ENCODE peak calls at places on chromosome 22, in eight cellular contexts. S, F, D, W, O, P, X and Q are unnamed samples.

GRCh38 chr22:31144223-31144622 is 3.9 kb upstream of the PLA2G3 start:
- DNase-seq in S (no peak), D (no peak), W (no peak), O (no peak), P (no peak), F (peak), X (no peak), Q (no peak)

GRCh38 chr22:19867617-19868016 is 12.9 kb upstream of the GNB1L start:
- DNase-seq in W (no peak), D (no peak), S (no peak), O (no peak), X (no peak), F (no peak), P (no peak), Q (no peak)

GRCh38 chr22:38455530-38456271 is 702 bp upstream of the KCNJ4 start:
- DNase-seq in S (no peak), O (no peak), P (no peak), D (peak), W (peak), X (no peak), F (no peak), Q (no peak)

GRCh38 chr22:37175414-37176144 is 12.5 kb downstream of the C1QTNF6 start:
- DNase-seq in O (no peak), S (no peak), W (no peak), D (no peak), X (peak), P (no peak), F (no peak), Q (no peak)

GRCh38 chr22:39839917-39840510 is 53.5 kb downstream of the ENTHD1 start:
- DNase-seq in F (no peak), X (no peak), P (no peak), D (no peak), W (peak), S (no peak), O (peak), Q (no peak)

GRCh38 chr22:46511391-46512370 is 25.7 kb downstream of the CELSR1 start:
- DNase-seq in X (no peak), S (no peak), O (no peak), W (no peak), D (no peak), F (no peak), P (no peak), Q (no peak)

GRCh38 chr22:49255741-49256318 is 571.8 kb downstream of the BRD1 start:
- DNase-seq in D (no peak), X (peak), O (no peak), W (no peak), P (no peak), S (no peak), F (no peak), Q (no peak)

GRCh38 chr22:43470218-43470617 is 58.4 kb downstream of the MPPED1 start:
- DNase-seq in X (no peak), S (no peak), W (no peak), O (no peak), P (no peak), D (no peak), F (no peak), Q (no peak)

GRCh38 chr22:43922123-43922522 is 1.5 kb upstream of the PNPLA3 start:
- DNase-seq in O (no peak), S (no peak), X (no peak), D (no peak), F (peak), P (no peak), W (no peak), Q (no peak)

GRCh38 chr22:40345801-40346177 is 511 bp upstream of the ADSL start:
- DNase-seq in X (no peak), O (peak), S (no peak), D (no peak), W (peak), P (peak), F (peak), Q (no peak)

GRCh38 chr22:37223965-37224551 is 11.8 kb upstream of the SSTR3 start:
- DNase-seq in X (no peak), S (no peak), D (no peak), P (no peak), O (no peak), F (no peak), W (no peak), Q (no peak)

GRCh38 chr22:31951201-31952093 is 7.1 kb downstream of the YWHAH start:
- DNase-seq in S (no peak), P (no peak), O (no peak), W (peak), D (no peak), F (no peak), X (no peak), Q (no peak)